ENCODE peak calls at places on chromosomes 2 and 18, in five cellular contexts. G is suprapubic skin; B is colonic mucosa; C is psoas muscle; T is CD4-positive, alpha-beta T cell. Z is an unnamed sample.

GRCh38 chr18:7921938-7922587 is 354.9 kb downstream of the PTPRM start:
- DNase-seq in B (no peak), T (no peak), C (no peak), G (no peak), Z (no peak)

GRCh38 chr2:166453995-166454595 is 40.0 kb downstream of the SCN7A start:
- DNase-seq in G (no peak), T (no peak), B (no peak), C (no peak), Z (no peak)

GRCh38 chr2:30978044-30978443 is 160.2 kb downstream of the GALNT14 start:
- DNase-seq in G (no peak), B (no peak), C (no peak), T (no peak), Z (no peak)

GRCh38 chr18:39178171-39178570 is 1612.6 kb upstream of the CELF4 start:
- DNase-seq in B (no peak), G (no peak), T (no peak), C (no peak), Z (no peak)

GRCh38 chr2:101026253-101026701 is 24.2 kb downstream of the RPL31 start:
- DNase-seq in C (no peak), G (no peak), T (no peak), B (peak; percentile 74), Z (no peak)

GRCh38 chr2:101386599-101387150 is 628 bp downstream of the CREG2 start:
- DNase-seq in C (no peak), G (no peak), B (no peak), T (no peak), Z (no peak)

GRCh38 chr2:232576995-232577394 is 26.5 kb downstream of the EIF4E2 start:
- DNase-seq in B (no peak), C (no peak), G (no peak), T (no peak), Z (no peak)

GRCh38 chr2:197495433-197496134 is 4.1 kb downstream of the HSPD1 start:
- DNase-seq in G (no peak), B (no peak), C (no peak), T (no peak), Z (no peak)

GRCh38 chr2:45650851-45651414 is 542 bp upstream of the PRKCE start:
- DNase-seq in B (peak; percentile 97), T (peak; percentile 95), C (peak; percentile 95), G (peak; percentile 96), Z (peak; percentile 77)

GRCh38 chr18:31454066-31454708 is 6.6 kb downstream of the DSG3 start:
- DNase-seq in T (no peak), G (no peak), B (no peak), C (no peak), Z (no peak)

GRCh38 chr2:85905187-85905666 is 16.4 kb upstream of the ST3GAL5 start:
- DNase-seq in G (no peak), T (no peak), C (no peak), B (no peak), Z (no peak)

GRCh38 chr18:70190529-70190928 is 15.0 kb downstream of the RTTN start:
- DNase-seq in C (no peak), T (no peak), G (no peak), B (no peak), Z (no peak)

GRCh38 chr2:43070676-43071491 is 155.5 kb downstream of the ZFP36L2 start:
- DNase-seq in B (no peak), C (peak; percentile 73), T (no peak), G (no peak), Z (no peak)

GRCh38 chr18:76262956-76263955 is 231.8 kb downstream of the ZNF516 start:
- DNase-seq in G (no peak), B (no peak), T (no peak), C (no peak), Z (no peak)

GRCh38 chr2:167249197-167249596 is 360.9 kb downstream of the XIRP2 start:
- DNase-seq in B (no peak), G (no peak), T (no peak), C (no peak), Z (no peak)

GRCh38 chr18:35387367-35387685 is 10.2 kb upstream of the ZNF396 start:
- DNase-seq in G (no peak), T (no peak), C (no peak), B (no peak), Z (no peak)

GRCh38 chr2:147049888-147050446 is 794.9 kb upstream of the ACVR2A start:
- DNase-seq in T (no peak), C (no peak), G (no peak), B (no peak), Z (no peak)

GRCh38 chr2:217919781-217920351 is 82.9 kb downstream of the TNS1 start:
- DNase-seq in C (peak; percentile 66), T (no peak), B (no peak), G (no peak), Z (no peak)

DNA sequence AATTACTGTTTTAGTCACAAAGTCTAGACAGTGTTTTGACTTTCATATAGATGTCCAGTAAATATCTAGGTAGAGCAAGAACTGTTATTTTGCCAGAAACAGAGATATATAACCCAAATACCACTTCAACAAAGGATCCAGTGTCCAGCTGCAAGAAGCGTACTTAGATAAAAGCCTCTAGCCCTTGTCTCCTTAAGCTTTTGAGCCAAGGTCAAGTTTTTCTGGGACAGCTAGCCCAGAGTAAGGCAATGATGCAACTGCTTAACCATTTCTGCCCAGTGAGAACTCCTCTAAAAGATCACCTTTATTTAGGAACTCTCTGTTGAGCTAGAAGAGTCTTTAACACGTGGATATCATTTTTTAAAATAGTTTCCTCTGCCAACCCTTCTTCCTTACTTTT is 1424.9 kb upstream of the NXPH2 start:
- DNase-seq in B (no peak), C (no peak), T (no peak), G (no peak), Z (no peak)
- TF ChIP-seq CTCF in B (no peak), C (no peak), T (no peak), G (no peak), Z (no peak)

GRCh38 chr2:67476808-67477790 is 80.0 kb downstream of the ETAA1 start:
- DNase-seq in B (peak; percentile 57), C (no peak), T (no peak), G (no peak), Z (no peak)
- TF ChIP-seq CTCF in B (no peak), C (peak; percentile 50), T (no peak), G (no peak), Z (peak; percentile 63)

GRCh38 chr2:1582891-1583341 is 161.4 kb downstream of the PXDN start:
- DNase-seq in T (no peak), C (peak; percentile 23), G (no peak), B (no peak), Z (no peak)

GRCh38 chr2:1586251-1586945 is 157.9 kb downstream of the PXDN start:
- DNase-seq in G (no peak), B (no peak), C (peak; percentile 17), T (no peak), Z (no peak)

GRCh38 chr2:1585635-1586034 is 158.7 kb downstream of the PXDN start:
- DNase-seq in G (no peak), T (no peak), C (peak; percentile 36), B (no peak), Z (no peak)

GRCh38 chr2:1584051-1584531 is 160.2 kb downstream of the PXDN start:
- DNase-seq in B (no peak), G (no peak), C (peak; percentile 23), T (no peak), Z (no peak)

GRCh38 chr2:1584691-1585485 is 159.4 kb downstream of the PXDN start:
- DNase-seq in G (no peak), C (no peak), B (no peak), T (no peak), Z (no peak)
- TF ChIP-seq CTCF in G (no peak), C (no peak), B (no peak), T (no peak), Z (no peak)

GRCh38 chr2:25310690-25310964 is 31.1 kb downstream of the DNMT3A start:
- DNase-seq in C (no peak), T (no peak), G (no peak), B (no peak), Z (no peak)

GRCh38 chr2:25308599-25308998 is 33.1 kb downstream of the DNMT3A start:
- DNase-seq in C (no peak), B (no peak), T (no peak), G (no peak), Z (no peak)

GRCh38 chr2:25310965-25311865 is 30.5 kb downstream of the DNMT3A start:
- DNase-seq in B (peak; percentile 88), G (peak; percentile 78), C (no peak), T (no peak), Z (no peak)

GRCh38 chr2:25307949-25308557 is 33.7 kb downstream of the DNMT3A start:
- DNase-seq in T (no peak), C (no peak), G (no peak), B (no peak), Z (no peak)

DNA sequence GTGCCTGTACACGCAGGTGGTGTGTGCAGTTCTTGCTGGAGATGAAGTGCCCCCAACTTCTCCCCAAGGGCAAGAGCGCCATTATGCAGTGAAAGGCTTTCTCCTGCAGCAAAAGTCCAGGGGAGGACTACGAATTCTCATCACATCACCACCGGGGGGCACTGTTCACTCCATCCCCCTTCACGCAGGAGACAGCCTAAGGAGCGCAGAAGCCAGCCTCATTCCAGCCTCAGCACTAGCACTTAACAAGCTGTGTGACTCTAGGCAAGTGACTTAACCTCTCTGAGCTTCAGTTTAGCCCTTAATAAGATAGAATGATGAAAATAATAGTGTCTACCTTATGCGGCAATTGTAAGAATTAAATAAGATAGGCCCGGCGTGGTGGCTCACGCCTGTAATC is 32.3 kb downstream of the DNMT3A start:
- DNase-seq in G (no peak), B (peak; percentile 60), T (peak; percentile 56), C (peak; percentile 79), Z (peak; percentile 25)
- TF ChIP-seq CTCF in G (no peak), B (peak; percentile 20), T (peak; percentile 66), C (peak; percentile 35), Z (peak; percentile 51)

GRCh38 chr18:62900132-62900883 is 185.0 kb downstream of the PHLPP1 start:
- DNase-seq in B (no peak), C (no peak), T (no peak), G (no peak), Z (no peak)
- TF ChIP-seq CTCF in B (no peak), C (no peak), T (no peak), G (no peak), Z (no peak)

GRCh38 chr2:65382776-65383357 is 49.5 kb downstream of the SPRED2 start:
- DNase-seq in G (peak; percentile 84), T (peak; percentile 71), C (peak; percentile 80), B (peak; percentile 92), Z (no peak)
- TF ChIP-seq CTCF in G (no peak), T (peak; percentile 39), C (no peak), B (peak; percentile 22), Z (no peak)